ENCODE peak calls at places on chromosomes 3 and 15, in six cellular contexts. P, F, M, D, K and X are unnamed samples.

GRCh38 chr3:75294124-75294523 is 370.0 kb upstream of the FRG2C start:
- DNase-seq in P (no peak), F (no peak), M (peak; percentile 20), D (peak; percentile 73), K (peak; percentile 39), X (peak; percentile 8)

GRCh38 chr15:39744334-39745103 is 38.1 kb downstream of the FSIP1 start:
- DNase-seq in P (no peak), F (no peak), M (no peak), D (peak; percentile 33), K (no peak), X (peak; percentile 2)

GRCh38 chr3:42802876-42803799 is 1.2 kb downstream of the HIGD1A start:
- DNase-seq in P (no peak), F (no peak), M (no peak), D (peak; percentile 49), K (no peak), X (peak; percentile 51)

GRCh38 chr3:128176270-128176831 is 23.1 kb downstream of the EEFSEC start:
- DNase-seq in P (no peak), F (no peak), M (no peak), D (no peak), K (no peak), X (no peak)

GRCh38 chr3:85570819-85571218 is 612.0 kb downstream of the CADM2 start:
- DNase-seq in P (no peak), F (no peak), M (no peak), D (no peak), K (no peak), X (no peak)

GRCh38 chr3:170656293-170656692 is 70.4 kb upstream of the SLC7A14 start:
- DNase-seq in P (no peak), F (no peak), M (no peak), D (no peak), K (no peak), X (no peak)

GRCh38 chr3:187737401-187738088 is 7.7 kb downstream of the BCL6 start:
- DNase-seq in P (peak; percentile 39), F (peak; percentile 38), M (peak; percentile 69), D (peak; percentile 82), K (peak; percentile 88), X (no peak)

GRCh38 chr3:56042326-56042951 is 425.8 kb downstream of the ERC2 start:
- DNase-seq in P (no peak), F (no peak), M (peak; percentile 45), D (peak; percentile 24), K (no peak), X (peak; percentile 9)